ENCODE peak calls at places on chromosomes 7 and 10, in six cellular contexts. M is hippocampal formation, B is HTR-8/SVneo, V is caudate nucleus, S is foreskin keratinocyte, X is GM06990. T is an unnamed sample.

GRCh38 chr7:155803418-155804376 is 8.6 kb downstream of the SHH start:
- DNase-seq in M (no peak), B (no peak), V (no peak), S (peak; percentile 18), X (no peak), T (peak; percentile 84)

GRCh38 chr10:61028861-61029361 is 84.9 kb upstream of the RHOBTB1 start:
- DNase-seq in M (no peak), B (no peak), V (no peak), S (peak; percentile 90), X (no peak), T (no peak)

GRCh38 chr10:35042783-35043182 is 47.4 kb downstream of the CUL2 start:
- DNase-seq in M (no peak), B (no peak), V (no peak), S (no peak), X (no peak), T (no peak)

GRCh38 chr7:127578711-127579275 is 6.6 kb downstream of the GCC1 start:
- DNase-seq in M (no peak), B (no peak), V (no peak), S (no peak), X (no peak), T (no peak)

GRCh38 chr7:51927738-51928137 is 611.1 kb upstream of the COBL start:
- DNase-seq in M (no peak), B (no peak), V (no peak), S (no peak), X (no peak), T (no peak)

GRCh38 chr7:2209146-2209960 is 23.4 kb downstream of the MAD1L1 start:
- DNase-seq in M (peak; percentile 70), B (peak; percentile 85), V (peak; percentile 46), S (no peak), X (peak; percentile 70), T (peak; percentile 72)

GRCh38 chr10:58335306-58336005 is 650 bp downstream of the UBE2D1 start:
- DNase-seq in M (no peak), B (peak; percentile 29), V (peak; percentile 14), S (peak; percentile 76), X (peak; percentile 58), T (no peak)

GRCh38 chr10:17506859-17507471 is 52.6 kb upstream of the ST8SIA6 start:
- DNase-seq in M (no peak), B (no peak), V (no peak), S (no peak), X (no peak), T (no peak)

GRCh38 chr7:106568680-106569499 is 92.1 kb downstream of the CCDC71L start:
- DNase-seq in M (no peak), B (peak; percentile 45), V (no peak), S (peak; percentile 84), X (no peak), T (no peak)

GRCh38 chr10:89873047-89873446 is 171.7 kb downstream of the KIF20B start:
- DNase-seq in M (no peak), B (no peak), V (no peak), S (no peak), X (no peak), T (no peak)

GRCh38 chr10:29609696-29610095 is 25.1 kb downstream of the SVIL start:
- DNase-seq in M (no peak), B (no peak), V (no peak), S (no peak), X (no peak), T (no peak)

GRCh38 chr7:5284304-5285281 is 1.9 kb downstream of the SLC29A4 start:
- DNase-seq in M (no peak), B (peak; percentile 43), V (peak; percentile 6), S (no peak), X (no peak), T (peak; percentile 56)

GRCh38 chr10:132209978-132210530 is 23.3 kb downstream of the DPYSL4 start:
- DNase-seq in M (no peak), B (no peak), V (no peak), S (no peak), X (no peak), T (no peak)

GRCh38 chr10:71260622-71261325 is 48.4 kb downstream of the UNC5B start:
- DNase-seq in M (peak; percentile 58), B (peak; percentile 49), V (no peak), S (no peak), X (no peak), T (no peak)

T was measured in left colon.